ENCODE peak calls at places on chromosome 1, in seven cellular contexts. D, Y, F, M, A, G and P are unnamed samples.

GRCh38 chr1:185719021-185719420 is 15.2 kb upstream of the HMCN1 start:
- DNase-seq in D (no peak), G (no peak), F (no peak), M (no peak), Y (peak), A (peak), P (no peak)

GRCh38 chr1:231011360-231011759 is 28.7 kb downstream of the FAM89A start:
- DNase-seq in A (no peak), G (no peak), D (no peak), M (no peak), F (no peak), Y (no peak), P (no peak)

GRCh38 chr1:184465489-184466146 is 78.8 kb downstream of the C1orf21 start:
- DNase-seq in M (no peak), D (no peak), F (no peak), G (no peak), A (no peak), Y (no peak), P (no peak)

GRCh38 chr1:27026621-27027574 is 14.2 kb upstream of the TENT5B start:
- DNase-seq in G (no peak), Y (no peak), A (no peak), F (no peak), M (no peak), D (no peak), P (peak)

GRCh38 chr1:113983826-113984225 is 4.6 kb downstream of the OLFML3 start:
- DNase-seq in Y (no peak), A (no peak), D (no peak), F (no peak), M (no peak), G (no peak), P (no peak)

GRCh38 chr1:214332950-214333798 is 52.2 kb downstream of the SMYD2 start:
- DNase-seq in A (peak), Y (peak), G (no peak), F (peak), D (no peak), M (peak), P (peak)

GRCh38 chr1:207321790-207322530 is 482 bp downstream of the CD55 start:
- DNase-seq in A (no peak), G (no peak), M (no peak), D (no peak), Y (no peak), F (peak), P (no peak)

GRCh38 chr1:92937731-92938130 is 23.5 kb downstream of the DIPK1A start:
- DNase-seq in F (no peak), G (no peak), Y (no peak), M (no peak), D (no peak), A (no peak), P (no peak)

GRCh38 chr1:31811605-31812004 is 4.2 kb downstream of the SPOCD1 start:
- DNase-seq in F (peak), A (no peak), M (peak), G (no peak), D (peak), Y (no peak), P (peak)

GRCh38 chr1:2213576-2214505 is 14.3 kb upstream of the SKI start:
- DNase-seq in F (no peak), D (no peak), Y (peak), A (no peak), G (no peak), M (peak), P (no peak)

GRCh38 chr1:2459757-2460156 is 16.3 kb upstream of the PLCH2 start:
- DNase-seq in Y (peak), M (peak), F (no peak), A (peak), G (no peak), D (no peak), P (no peak)

GRCh38 chr1:224809613-224810012 is 119.9 kb upstream of the DNAH14 start:
- DNase-seq in F (no peak), D (peak), Y (no peak), M (no peak), G (no peak), A (no peak), P (no peak)

GRCh38 chr1:10291705-10292104 is 81.3 kb downstream of the KIF1B start:
- DNase-seq in Y (no peak), G (no peak), A (no peak), F (no peak), D (no peak), M (no peak), P (no peak)

GRCh38 chr1:181208967-181209366 is 120.5 kb downstream of the IER5 start:
- DNase-seq in M (no peak), D (no peak), G (no peak), A (no peak), Y (no peak), F (peak), P (peak)

GRCh38 chr1:206445861-206446495 is 24.3 kb upstream of the IKBKE start:
- DNase-seq in Y (no peak), F (no peak), A (no peak), D (no peak), M (no peak), G (no peak), P (no peak)

GRCh38 chr1:14677291-14677690 is 78.8 kb downstream of the KAZN start:
- DNase-seq in A (no peak), M (no peak), Y (no peak), F (no peak), D (no peak), G (no peak), P (no peak)

GRCh38 chr1:15952317-15953258 is 23.3 kb downstream of the ZBTB17 start:
- DNase-seq in Y (no peak), F (no peak), A (peak), M (no peak), D (no peak), G (no peak), P (no peak)

GRCh38 chr1:31910933-31911332 is 27.2 kb downstream of the PTP4A2 start:
- DNase-seq in Y (no peak), M (no peak), G (no peak), A (no peak), D (no peak), F (peak), P (no peak)

GRCh38 chr1:236854602-236854978 is 59.5 kb downstream of the MTR start:
- DNase-seq in Y (no peak), M (no peak), F (no peak), G (no peak), A (peak), D (no peak), P (no peak)

GRCh38 chr1:230123280-230124186 is 56.5 kb downstream of the GALNT2 start:
- DNase-seq in F (no peak), A (no peak), M (no peak), G (no peak), D (no peak), Y (no peak), P (peak)

GRCh38 chr1:25068829-25069228 is 138.8 kb upstream of the RUNX3 start:
- DNase-seq in A (no peak), G (no peak), D (no peak), F (no peak), Y (no peak), M (no peak), P (no peak)

GRCh38 chr1:40848530-40849189 is 13.5 kb downstream of the CITED4 start:
- DNase-seq in D (peak), M (peak), G (no peak), A (no peak), Y (peak), F (peak), P (peak)

GRCh38 chr1:32220746-32221580 is 1.2 kb downstream of the TMEM234 start:
- DNase-seq in D (no peak), A (no peak), F (no peak), M (no peak), G (no peak), Y (no peak), P (peak)

GRCh38 chr1:162605225-162605927 is 26.9 kb upstream of the DDR2 start:
- DNase-seq in M (no peak), Y (no peak), A (peak), G (no peak), D (no peak), F (no peak), P (no peak)

GRCh38 chr1:207414606-207415108 is 39.5 kb upstream of the CR2 start:
- DNase-seq in F (no peak), G (no peak), M (no peak), Y (no peak), A (no peak), D (no peak), P (no peak)

GRCh38 chr1:46575300-46575699 is 23.9 kb upstream of the KNCN start:
- DNase-seq in G (no peak), Y (no peak), M (no peak), F (peak), D (no peak), A (no peak), P (peak)

GRCh38 chr1:94925561-94926364 is 1.1 kb downstream of the CNN3 start:
- DNase-seq in A (peak), M (peak), Y (peak), G (no peak), F (peak), D (peak), P (peak)

GRCh38 chr1:219794085-219794743 is 134.1 kb downstream of the SLC30A10 start:
- DNase-seq in A (no peak), D (no peak), G (no peak), M (no peak), F (no peak), Y (no peak), P (no peak)

GRCh38 chr1:210236840-210237409 is 4.3 kb downstream of the SERTAD4 start:
- DNase-seq in G (no peak), D (no peak), M (peak), Y (peak), A (no peak), F (no peak), P (no peak)

GRCh38 chr1:93967276-93967675 is 58.0 kb upstream of the GCLM start:
- DNase-seq in Y (no peak), M (no peak), D (no peak), F (no peak), G (no peak), A (no peak), P (no peak)

GRCh38 chr1:181126871-181127587 is 38.5 kb downstream of the IER5 start:
- DNase-seq in F (peak), A (no peak), G (no peak), Y (peak), M (no peak), D (peak), P (peak)

GRCh38 chr1:36836196-36836883 is 198.0 kb downstream of the GRIK3 start:
- DNase-seq in A (no peak), F (peak), D (peak), Y (no peak), M (peak), G (no peak), P (no peak)

GRCh38 chr1:23865543-23865930 is 2.6 kb downstream of the FUCA1 start:
- DNase-seq in F (no peak), G (no peak), D (no peak), A (no peak), M (no peak), Y (peak), P (no peak)

GRCh38 chr1:156577512-156577911 is 2.0 kb upstream of the TTC24 start:
- DNase-seq in M (no peak), A (no peak), D (no peak), G (no peak), F (peak), Y (no peak), P (peak)

GRCh38 chr1:109137959-109138757 is 24.2 kb downstream of the ELAPOR1 start:
- DNase-seq in F (no peak), A (no peak), G (no peak), D (no peak), M (no peak), Y (no peak), P (peak)